ENCODE peak calls at places on chromosomes 3 and 15, in five cellular contexts. Y, D, T, M and Z are unnamed samples.
A peak's percentile ranks its signal among the peaks of the same experiment; 100 is the strongest.

GRCh38 chr15:50542051-50542450 is 4.4 kb downstream of the USP50 start:
- DNase-seq in Y (no peak), D (no peak), T (no peak), M (no peak), Z (no peak)

GRCh38 chr3:37197810-37198371 is 23.5 kb upstream of the LRRFIP2 start:
- DNase-seq in Y (no peak), D (no peak), T (no peak), M (no peak), Z (peak; percentile 14)

GRCh38 chr15:80449825-80450224 is 45.6 kb downstream of the ARNT2 start:
- DNase-seq in Y (no peak), D (no peak), T (no peak), M (no peak), Z (no peak)

GRCh38 chr3:99638244-99638948 is at the start of gene COL8A1:
- DNase-seq in Y (no peak), D (no peak), T (peak; percentile 64), M (peak; percentile 74), Z (peak; percentile 69)

GRCh38 chr3:172520332-172520831 is 2.8 kb downstream of the TNFSF10 start:
- DNase-seq in Y (no peak), D (no peak), T (no peak), M (no peak), Z (no peak)

GRCh38 chr15:60363024-60363674 is 34.6 kb downstream of the ANXA2 start:
- DNase-seq in Y (peak; percentile 42), D (no peak), T (no peak), M (no peak), Z (no peak)

GRCh38 chr15:57216288-57216687 is 160.0 kb upstream of the CGNL1 start:
- DNase-seq in Y (no peak), D (no peak), T (no peak), M (no peak), Z (no peak)

GRCh38 chr3:123225557-123225956 is 23.8 kb downstream of the SEC22A start:
- DNase-seq in Y (no peak), D (no peak), T (no peak), M (no peak), Z (no peak)

GRCh38 chr15:76274226-76274625 is 37.0 kb downstream of the ETFA start:
- DNase-seq in Y (no peak), D (no peak), T (no peak), M (no peak), Z (no peak)

GRCh38 chr15:52004806-52005205 is 14.2 kb upstream of the MAPK6 start:
- DNase-seq in Y (no peak), D (no peak), T (no peak), M (no peak), Z (no peak)

GRCh38 chr3:11522953-11523792 is 120.5 kb downstream of the VGLL4 start:
- DNase-seq in Y (no peak), D (no peak), T (no peak), M (no peak), Z (peak; percentile 32)

GRCh38 chr3:114745322-114746240 is 401.5 kb downstream of the ZBTB20 start:
- DNase-seq in Y (no peak), D (no peak), T (no peak), M (no peak), Z (no peak)

GRCh38 chr3:197356741-197357140 is 58.3 kb upstream of the DLG1 start:
- DNase-seq in Y (no peak), D (no peak), T (no peak), M (no peak), Z (no peak)

GRCh38 chr3:58562498-58562897 is 14.7 kb downstream of the FAM107A start:
- DNase-seq in Y (no peak), D (no peak), T (no peak), M (no peak), Z (no peak)

GRCh38 chr3:148971819-148972218 is 19.5 kb upstream of the GYG1 start:
- DNase-seq in Y (no peak), D (no peak), T (no peak), M (no peak), Z (no peak)

GRCh38 chr3:25441234-25441856 is 13.3 kb downstream of the RARB start:
- DNase-seq in Y (no peak), D (no peak), T (no peak), M (peak; percentile 61), Z (no peak)

GRCh38 chr3:38084019-38084968 is 45.3 kb downstream of the DLEC1 start:
- DNase-seq in Y (peak; percentile 26), D (no peak), T (no peak), M (no peak), Z (peak; percentile 27)

GRCh38 chr15:36645106-36645505 is 65.7 kb downstream of the CDIN1 start:
- DNase-seq in Y (no peak), D (no peak), T (no peak), M (no peak), Z (no peak)

GRCh38 chr3:44056446-44057240 is 185.0 kb upstream of the TOPAZ1 start:
- DNase-seq in Y (no peak), D (no peak), T (no peak), M (no peak), Z (no peak)

GRCh38 chr3:13647314-13648059 is 98.6 kb downstream of the FBLN2 start:
- DNase-seq in Y (no peak), D (no peak), T (no peak), M (no peak), Z (no peak)

GRCh38 chr15:41881925-41882688 is 11.7 kb downstream of the SPTBN5 start:
- DNase-seq in Y (no peak), D (no peak), T (peak; percentile 58), M (no peak), Z (peak; percentile 54)

GRCh38 chr15:63348392-63348791 is 33.3 kb downstream of the CA12 start:
- DNase-seq in Y (no peak), D (no peak), T (peak; percentile 52), M (peak; percentile 75), Z (no peak)

GRCh38 chr3:5791558-5791957 is 604.1 kb downstream of the EDEM1 start:
- DNase-seq in Y (no peak), D (no peak), T (no peak), M (no peak), Z (no peak)

GRCh38 chr3:195247086-195247862 is 23.7 kb downstream of the XXYLT1 start:
- DNase-seq in Y (no peak), D (no peak), T (no peak), M (no peak), Z (no peak)

GRCh38 chr3:50229490-50229889 is 6.5 kb upstream of the GNAI2 start:
- DNase-seq in Y (no peak), D (no peak), T (no peak), M (no peak), Z (no peak)

GRCh38 chr3:31534036-31534435 is 1.3 kb downstream of the STT3B start:
- DNase-seq in Y (no peak), D (no peak), T (no peak), M (no peak), Z (no peak)

GRCh38 chr3:141487419-141488345 is 855 bp downstream of the RASA2 start:
- DNase-seq in Y (peak; percentile 77), D (peak; percentile 82), T (peak; percentile 68), M (peak; percentile 77), Z (peak; percentile 75)
- TF ChIP-seq CTCF in Y (no peak), D (no peak), T (no peak), M (peak; percentile 4), Z (no peak)

GRCh38 chr3:9111349-9112265 is 137.8 kb downstream of the SRGAP3 start:
- DNase-seq in Y (peak; percentile 16), D (no peak), T (peak; percentile 23), M (peak; percentile 76), Z (no peak)
- TF ChIP-seq CTCF in Y (no peak), D (peak; percentile 41), T (no peak), M (no peak), Z (peak; percentile 11)

GRCh38 chr3:119831941-119832371 is 50.1 kb downstream of the NR1I2 start:
- DNase-seq in Y (no peak), D (no peak), T (no peak), M (no peak), Z (no peak)

GRCh38 chr3:119827209-119827608 is 45.3 kb downstream of the NR1I2 start:
- DNase-seq in Y (no peak), D (no peak), T (no peak), M (no peak), Z (no peak)

GRCh38 chr3:119834754-119835365 is 53.0 kb downstream of the NR1I2 start:
- DNase-seq in Y (no peak), D (no peak), T (no peak), M (no peak), Z (no peak)

GRCh38 chr3:119829431-119829830 is 47.5 kb downstream of the NR1I2 start:
- DNase-seq in Y (no peak), D (no peak), T (no peak), M (no peak), Z (no peak)

GRCh38 chr3:119831022-119831421 is 49.1 kb downstream of the NR1I2 start:
- DNase-seq in Y (no peak), D (no peak), T (no peak), M (no peak), Z (no peak)
- TF ChIP-seq CTCF in Y (peak; percentile 35), D (peak; percentile 12), T (no peak), M (no peak), Z (no peak)

GRCh38 chr15:82651708-82652107 is 4.5 kb upstream of the CPEB1 start:
- DNase-seq in Y (no peak), D (no peak), T (no peak), M (no peak), Z (no peak)
- TF ChIP-seq CTCF in Y (no peak), D (no peak), T (no peak), M (no peak), Z (no peak)

GRCh38 chr3:136818851-136819783 is at the start of gene SLC35G2:
- DNase-seq in Y (peak; percentile 95), D (no peak), T (peak; percentile 61), M (peak; percentile 64), Z (peak; percentile 80)
- TF ChIP-seq CTCF in Y (no peak), D (no peak), T (no peak), M (no peak), Z (no peak)

DNA sequence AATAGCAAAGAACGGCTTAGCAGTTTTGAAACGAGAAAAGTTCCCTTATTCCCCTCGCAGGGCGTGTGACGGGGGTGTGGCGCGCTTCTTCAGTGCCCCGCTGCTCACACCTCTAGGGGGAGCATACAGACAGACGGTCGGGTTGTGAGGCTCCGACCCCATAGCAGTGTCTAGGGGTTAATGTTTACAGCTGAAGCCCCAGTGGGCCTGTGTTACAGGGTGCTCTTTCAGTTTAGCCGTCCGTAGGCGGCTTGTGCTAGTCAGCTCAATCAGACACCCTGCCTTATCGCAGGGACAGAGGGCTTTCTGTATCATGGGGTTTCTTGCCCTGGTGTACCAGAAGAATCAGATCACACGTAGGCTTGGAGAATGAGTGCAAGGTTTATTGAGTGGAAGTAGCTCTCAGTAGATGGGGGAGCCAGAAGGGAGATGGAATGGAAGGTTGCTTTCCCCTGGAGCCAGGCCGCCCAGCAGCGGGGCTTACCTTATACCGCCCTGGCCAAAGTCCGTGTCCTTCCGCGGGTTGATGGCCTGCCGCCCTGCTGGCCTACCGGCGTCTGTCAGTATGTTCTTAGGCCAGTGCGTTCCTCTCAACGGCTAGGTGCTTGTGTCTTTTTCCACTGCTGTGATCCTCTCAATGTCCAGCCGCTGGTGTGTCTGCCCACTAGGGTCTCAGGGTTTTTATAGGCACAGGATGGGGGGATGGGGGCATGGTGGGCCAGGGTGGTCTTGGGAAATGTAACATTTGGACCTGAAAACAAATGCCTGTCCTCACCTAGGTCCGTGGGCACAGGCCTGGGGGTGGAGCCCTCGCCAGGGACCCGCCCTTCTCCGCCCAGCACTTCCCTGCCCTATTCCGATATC is 32.2 kb upstream of the ACP3 start:
- DNase-seq in Y (peak; percentile 11), D (no peak), T (peak; percentile 16), M (no peak), Z (no peak)
- TF ChIP-seq CTCF in Y (peak; percentile 30), D (no peak), T (no peak), M (no peak), Z (no peak)

GRCh38 chr3:72382460-72382859 is 465.8 kb downstream of the SHQ1 start:
- DNase-seq in Y (no peak), D (no peak), T (no peak), M (no peak), Z (no peak)
- TF ChIP-seq CTCF in Y (no peak), D (no peak), T (no peak), M (no peak), Z (no peak)